ENCODE peak calls at places on chromosomes 12 and 14, in ten cellular contexts. U is psoas muscle; Y is heart left ventricle; R is left lung; X is fibroblast of lung; F is Peyer's patch; C is right atrium auricular region; B is activated CD8-positive, alpha-beta T cell treated with anti-CD3 and anti-CD28 coated beads for 36 hours; O is endothelial cell; Z is astrocyte of the spinal cord. K is an unnamed sample.

GRCh38 chr14:103100281-103101121 is 6.0 kb downstream of the EXOC3L4 start:
- DNase-seq in O (no peak), F (no peak), X (no peak), C (no peak), B (no peak), R (no peak), U (no peak), Z (no peak), Y (no peak), K (no peak)

GRCh38 chr12:70849265-70849960 is 71.1 kb downstream of the PTPRR start:
- DNase-seq in Z (peak; percentile 20), U (no peak), C (no peak), X (peak; percentile 71), O (no peak), R (no peak), Y (no peak), B (no peak), F (no peak), K (no peak)

GRCh38 chr12:105060715-105061378 is 23.4 kb downstream of the ALDH1L2 start:
- DNase-seq in C (no peak), B (no peak), R (no peak), Z (no peak), Y (no peak), F (no peak), X (no peak), O (no peak), U (no peak), K (no peak)

GRCh38 chr14:75876526-75876925 is 105.3 kb downstream of the TGFB3 start:
- DNase-seq in U (no peak), F (no peak), C (no peak), Z (peak; percentile 59), O (no peak), B (no peak), Y (no peak), R (no peak), X (peak; percentile 53), K (no peak)

GRCh38 chr14:53946404-53947400 is 9.9 kb downstream of the BMP4 start:
- DNase-seq in Z (peak; percentile 46), O (peak; percentile 65), F (peak; percentile 57), X (no peak), R (no peak), U (no peak), B (no peak), Y (no peak), C (no peak), K (peak; percentile 59)

GRCh38 chr14:79540394-79540793 is 670.9 kb downstream of the DIO2 start:
- DNase-seq in F (no peak), O (no peak), X (no peak), B (no peak), Z (no peak), U (no peak), R (no peak), Y (no peak), C (no peak), K (no peak)

GRCh38 chr12:121858662-121859572 is at the start of gene HPD:
- DNase-seq in X (peak; percentile 84), Z (peak; percentile 78), R (peak; percentile 44), Y (peak; percentile 74), F (no peak), C (peak; percentile 90), B (no peak), U (peak; percentile 74), O (no peak), K (no peak)

GRCh38 chr14:104868060-104868740 is 3.1 kb downstream of the CEP170B start:
- DNase-seq in Y (peak; percentile 24), F (no peak), B (no peak), Z (no peak), C (no peak), U (no peak), O (no peak), R (no peak), X (no peak), K (no peak)

GRCh38 chr14:100193417-100194357 is 34.2 kb upstream of the DEGS2 start:
- DNase-seq in R (no peak), C (no peak), F (no peak), U (no peak), X (no peak), B (peak; percentile 40), Z (no peak), O (no peak), Y (peak; percentile 25), K (no peak)

GRCh38 chr14:73717998-73718741 is 4.0 kb upstream of the PNMA1 start:
- DNase-seq in F (no peak), B (no peak), R (no peak), C (no peak), O (no peak), U (no peak), Y (peak; percentile 62), X (peak; percentile 59), Z (peak; percentile 61), K (no peak)

GRCh38 chr12:106957617-106958016 is 1.9 kb downstream of the TMEM263 start:
- DNase-seq in R (no peak), F (no peak), O (no peak), C (no peak), U (no peak), Y (no peak), X (no peak), Z (peak; percentile 15), B (no peak), K (no peak)

GRCh38 chr14:72416081-72416849 is 477.6 kb downstream of the DPF3 start:
- DNase-seq in X (no peak), Z (no peak), F (no peak), O (no peak), B (no peak), R (no peak), C (no peak), Y (no peak), U (no peak), K (no peak)

GRCh38 chr14:72419226-72419625 is 474.7 kb downstream of the DPF3 start:
- DNase-seq in F (no peak), R (no peak), C (peak; percentile 23), X (no peak), O (no peak), Z (no peak), Y (no peak), B (no peak), U (no peak), K (no peak)

GRCh38 chr14:72420749-72421452 is 473.0 kb downstream of the DPF3 start:
- DNase-seq in X (peak; percentile 66), Y (peak; percentile 68), U (peak; percentile 63), F (peak; percentile 67), B (peak; percentile 91), C (peak; percentile 64), R (peak; percentile 38), Z (peak; percentile 66), O (peak; percentile 96), K (peak; percentile 91)

GRCh38 chr14:72416892-72417291 is 477.0 kb downstream of the DPF3 start:
- DNase-seq in X (no peak), Z (no peak), F (no peak), O (no peak), B (no peak), U (no peak), R (no peak), C (peak; percentile 55), Y (no peak), K (no peak)
- TF ChIP-seq CTCF in X (no peak), Z (no peak), F (no peak), O (no peak), B (no peak), U (no peak), R (no peak), C (no peak), Y (peak; percentile 13), K (no peak)

DNA sequence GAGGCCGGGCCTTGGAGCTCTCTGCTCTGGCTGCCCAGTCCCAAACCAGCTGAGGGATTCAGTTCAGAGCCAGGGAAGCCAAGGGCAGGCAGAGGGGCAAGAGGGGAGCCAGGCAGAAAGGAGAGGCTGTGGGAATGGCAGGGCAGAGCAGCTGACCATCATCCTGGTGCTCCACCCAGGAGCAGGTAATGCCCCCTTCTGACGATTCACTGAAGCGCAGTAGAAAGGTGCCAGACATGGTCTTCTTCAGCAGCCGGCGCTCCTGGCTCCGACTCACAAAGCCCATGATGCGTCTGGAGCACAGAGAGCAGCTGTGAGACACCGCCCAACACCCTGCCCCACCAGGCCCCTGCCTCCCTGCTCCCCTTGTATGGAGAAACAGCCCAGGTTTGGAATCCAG is 8.0 kb downstream of the IL23A start:
- DNase-seq in O (no peak), F (no peak), U (no peak), R (no peak), Y (no peak), B (peak; percentile 51), C (no peak), Z (no peak), X (no peak), K (no peak)
- TF ChIP-seq CTCF in O (no peak), F (no peak), U (no peak), R (no peak), Y (no peak), B (peak; percentile 58), C (no peak), Z (no peak), X (no peak), K (no peak)

GRCh38 chr12:112170376-112170775 is 45.0 kb downstream of the TRAFD1 start:
- DNase-seq in O (peak; percentile 36), F (no peak), Z (peak; percentile 7), B (peak; percentile 54), U (no peak), C (no peak), Y (no peak), R (no peak), X (no peak), K (no peak)
- TF ChIP-seq CTCF in O (peak; percentile 17), F (no peak), Z (peak; percentile 61), B (peak; percentile 59), U (peak; percentile 21), C (no peak), Y (peak; percentile 40), R (peak; percentile 38), X (peak; percentile 28), K (no peak)

GRCh38 chr12:64806173-64806572 is 18.3 kb upstream of the TBC1D30 start:
- DNase-seq in B (no peak), Y (no peak), O (no peak), F (no peak), R (no peak), Z (no peak), X (no peak), C (no peak), U (no peak), K (no peak)

GRCh38 chr12:64798165-64798564 is 26.3 kb upstream of the TBC1D30 start:
- DNase-seq in O (no peak), F (no peak), C (no peak), U (no peak), X (no peak), Z (no peak), R (no peak), B (no peak), Y (no peak), K (no peak)

GRCh38 chr12:64800640-64801039 is 23.8 kb upstream of the TBC1D30 start:
- DNase-seq in O (no peak), B (no peak), C (no peak), X (no peak), Y (no peak), U (no peak), F (no peak), R (no peak), Z (no peak), K (no peak)

GRCh38 chr12:64797156-64797555 is 27.3 kb upstream of the TBC1D30 start:
- DNase-seq in F (no peak), B (no peak), X (no peak), Y (no peak), R (no peak), O (no peak), Z (no peak), C (no peak), U (no peak), K (no peak)

DNA sequence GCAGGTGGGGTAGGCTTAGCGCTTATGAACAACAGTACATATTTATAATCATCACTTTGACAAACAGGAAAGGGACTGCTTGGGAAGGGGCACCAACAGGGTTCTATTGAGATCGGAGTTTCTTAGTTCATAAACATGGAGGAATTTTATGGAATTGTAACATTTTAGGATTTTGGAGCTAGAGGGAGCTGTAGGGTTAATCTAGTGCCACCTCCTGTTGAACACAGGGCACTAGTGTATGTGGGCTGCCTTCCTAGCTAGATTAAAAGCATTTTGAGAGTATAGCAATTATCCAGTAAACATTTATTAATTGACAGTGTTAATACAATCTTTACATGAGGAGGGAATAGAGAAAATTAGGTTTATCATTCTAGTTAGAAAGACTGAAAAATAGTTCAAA is 23.1 kb upstream of the TBC1D30 start:
- DNase-seq in F (no peak), B (no peak), U (no peak), R (no peak), X (peak; percentile 18), O (no peak), C (no peak), Z (no peak), Y (no peak), K (no peak)
- TF ChIP-seq CTCF in F (no peak), B (no peak), U (no peak), R (no peak), X (peak; percentile 23), O (no peak), C (no peak), Z (peak; percentile 48), Y (no peak), K (no peak)

K was measured in mesothelial cell of epicardium.